ENCODE peak calls at places on chromosomes 7 and 10, in six cellular contexts. W, X, U, R, I and Y are unnamed samples.

GRCh38 chr10:19728376-19728775 is 87.9 kb upstream of the PLXDC2 start:
- ATAC-seq in W (no peak), R (no peak), U (no peak), I (no peak), X (no peak), Y (no peak)

GRCh38 chr10:63064706-63065105 is 68.4 kb upstream of the NRBF2 start:
- ATAC-seq in U (no peak), X (no peak), W (no peak), R (peak; percentile 86), I (no peak), Y (no peak)

GRCh38 chr7:129872054-129872453 is 80.7 kb downstream of the UBE2H start:
- ATAC-seq in X (no peak), W (no peak), U (peak; percentile 84), R (peak; percentile 88), I (no peak), Y (no peak)

GRCh38 chr7:44520574-44520973 is 20.6 kb downstream of the NPC1L1 start:
- ATAC-seq in X (no peak), I (no peak), R (no peak), U (no peak), W (no peak), Y (no peak)

GRCh38 chr7:99224263-99224947 is 16.5 kb upstream of the KPNA7 start:
- ATAC-seq in R (peak; percentile 90), I (no peak), W (no peak), X (peak; percentile 42), U (peak; percentile 95), Y (no peak)

GRCh38 chr7:37947840-37948198 is 27.4 kb downstream of the EPDR1 start:
- ATAC-seq in X (no peak), R (no peak), W (peak; percentile 24), I (no peak), U (no peak), Y (no peak)

GRCh38 chr7:159154243-159154642 is 9.6 kb upstream of the VIPR2 start:
- ATAC-seq in I (no peak), W (peak; percentile 77), U (no peak), R (no peak), X (no peak), Y (no peak)

GRCh38 chr7:129650056-129650758 is 38.7 kb downstream of the NRF1 start:
- ATAC-seq in U (no peak), X (peak; percentile 43), I (no peak), W (no peak), R (no peak), Y (no peak)

GRCh38 chr10:12807982-12808613 is 193.4 kb downstream of the CCDC3 start:
- ATAC-seq in W (peak; percentile 52), U (no peak), R (no peak), X (no peak), I (no peak), Y (no peak)

GRCh38 chr10:126501828-126502227 is 113.6 kb upstream of the ADAM12 start:
- ATAC-seq in R (no peak), I (no peak), W (no peak), X (no peak), U (no peak), Y (no peak)

GRCh38 chr7:22445140-22445722 is 54.8 kb downstream of the STEAP1B start:
- ATAC-seq in U (peak; percentile 93), I (peak; percentile 47), R (peak; percentile 72), X (peak; percentile 27), W (peak; percentile 98), Y (peak; percentile 22)

GRCh38 chr10:58823983-58824382 is 311.3 kb downstream of the BICC1 start:
- ATAC-seq in U (no peak), I (no peak), W (no peak), R (no peak), X (no peak), Y (no peak)

GRCh38 chr7:51111256-51111655 is 205.4 kb downstream of the COBL start:
- ATAC-seq in X (no peak), R (no peak), W (no peak), U (no peak), I (no peak), Y (no peak)

GRCh38 chr7:94050046-94050445 is 45.9 kb upstream of the BET1 start:
- ATAC-seq in W (no peak), I (peak; percentile 56), X (no peak), R (no peak), U (peak; percentile 60), Y (peak; percentile 96)

GRCh38 chr10:53209941-53210611 is 437.5 kb upstream of the MBL2 start:
- ATAC-seq in X (no peak), R (peak; percentile 78), U (no peak), W (no peak), I (no peak), Y (no peak)

GRCh38 chr7:131625817-131626372 is 69.5 kb upstream of the PODXL start:
- ATAC-seq in W (no peak), R (peak; percentile 87), I (peak; percentile 46), X (no peak), U (no peak), Y (no peak)

GRCh38 chr10:123019941-123020703 is 11.3 kb downstream of the ACADSB start:
- ATAC-seq in I (no peak), W (no peak), U (no peak), X (no peak), R (no peak), Y (no peak)

GRCh38 chr7:34603711-34604444 is 54.1 kb upstream of the NPSR1 start:
- ATAC-seq in I (no peak), W (peak; percentile 95), U (no peak), X (no peak), R (no peak), Y (no peak)

GRCh38 chr10:63240807-63241206 is 107.7 kb downstream of the NRBF2 start:
- ATAC-seq in X (no peak), R (no peak), W (peak; percentile 47), U (no peak), I (no peak), Y (no peak)

GRCh38 chr10:88293651-88294230 is 289.4 kb downstream of the RNLS start:
- ATAC-seq in I (no peak), R (no peak), W (no peak), U (no peak), X (no peak), Y (no peak)

GRCh38 chr7:158237672-158238335 is 349.8 kb downstream of the PTPRN2 start:
- ATAC-seq in W (no peak), R (no peak), I (no peak), X (no peak), U (no peak), Y (no peak)

GRCh38 chr7:20228654-20229053 is 11.5 kb upstream of the MACC1 start:
- ATAC-seq in I (no peak), R (no peak), X (no peak), U (no peak), W (no peak), Y (no peak)

GRCh38 chr10:88117227-88117626 is 253.8 kb downstream of the PTEN start:
- ATAC-seq in R (no peak), X (peak; percentile 87), U (no peak), W (no peak), I (no peak), Y (peak; percentile 81)

GRCh38 chr10:11150876-11151275 is 133.2 kb downstream of the CELF2 start:
- ATAC-seq in W (no peak), U (no peak), X (no peak), R (no peak), I (peak; percentile 41), Y (no peak)

GRCh38 chr10:34522542-34522941 is 292.6 kb downstream of the PARD3 start:
- ATAC-seq in W (peak; percentile 44), I (no peak), R (no peak), U (no peak), X (no peak), Y (no peak)

GRCh38 chr7:132646064-132646463 is 69.8 kb upstream of the PLXNA4 start:
- ATAC-seq in X (no peak), W (no peak), U (no peak), R (no peak), I (no peak), Y (no peak)

GRCh38 chr10:96971324-96971723 is 139.2 kb downstream of the LCOR start:
- ATAC-seq in W (no peak), I (no peak), X (no peak), R (no peak), U (no peak), Y (no peak)

GRCh38 chr7:111929258-111929657 is 276.9 kb downstream of the DOCK4 start:
- ATAC-seq in X (no peak), I (no peak), W (no peak), U (no peak), R (no peak), Y (no peak)

GRCh38 chr10:28873540-28873939 is 196.2 kb downstream of the BAMBI start:
- ATAC-seq in U (no peak), X (no peak), I (no peak), W (no peak), R (no peak), Y (no peak)

GRCh38 chr7:17408904-17409290 is 110.4 kb downstream of the AHR start:
- ATAC-seq in X (no peak), U (no peak), W (no peak), R (no peak), I (no peak), Y (no peak)

GRCh38 chr7:134444961-134445315 is 14.0 kb downstream of the AKR1B1 start:
- ATAC-seq in X (no peak), I (no peak), W (no peak), R (no peak), U (no peak), Y (no peak)

GRCh38 chr10:58023341-58024073 is 244.2 kb downstream of the IPMK start:
- ATAC-seq in I (no peak), W (no peak), U (no peak), R (peak; percentile 98), X (no peak), Y (no peak)

GRCh38 chr7:116167177-116167576 is 43.2 kb upstream of the TES start:
- ATAC-seq in X (peak; percentile 97), U (no peak), W (no peak), I (peak; percentile 32), R (peak; percentile 33), Y (no peak)

GRCh38 chr10:119267384-119267783 is 60.0 kb downstream of the GRK5 start:
- ATAC-seq in U (no peak), I (no peak), W (no peak), R (no peak), X (no peak), Y (no peak)

GRCh38 chr10:42986618-42987017 is 90.3 kb upstream of the RET start:
- ATAC-seq in W (no peak), U (no peak), I (no peak), R (no peak), X (no peak), Y (no peak)

GRCh38 chr10:6916601-6917000 is 336.5 kb upstream of the PRKCQ start:
- ATAC-seq in U (no peak), X (no peak), I (no peak), W (no peak), R (no peak), Y (peak; percentile 84)

GRCh38 chr10:78214931-78215330 is 181.3 kb downstream of the RPS24 start:
- ATAC-seq in W (peak; percentile 16), R (no peak), U (no peak), X (no peak), I (no peak), Y (no peak)